ENCODE peak calls at places on chromosomes 13 and 19, in seven cellular contexts. K is lung, Z is tibial artery, S is Panc1, N is gastrocnemius medialis, V is fibroblast of lung, M is HCT116. A is an unnamed sample.
A peak's percentile ranks its signal among the peaks of the same experiment; 100 is the strongest.

GRCh38 chr13:46386996-46387851 is at the start of gene RUBCNL:
- DNase-seq in V (peak; percentile 27), M (peak; percentile 26), K (no peak), Z (no peak), S (no peak), N (no peak), A (no peak)

GRCh38 chr19:11025006-11025405 is 64.2 kb downstream of the SMARCA4 start:
- DNase-seq in N (no peak), V (no peak), K (no peak), S (no peak), Z (no peak), M (no peak), A (no peak)

GRCh38 chr13:65926750-65927171 is 1303.4 kb downstream of the PCDH9 start:
- DNase-seq in N (no peak), K (no peak), Z (no peak), M (peak; percentile 7), V (no peak), S (no peak), A (no peak)

GRCh38 chr13:100636004-100636403 is 38.6 kb downstream of the TMTC4 start:
- DNase-seq in K (no peak), S (no peak), V (no peak), M (no peak), Z (no peak), N (no peak), A (no peak)

GRCh38 chr13:103539265-103539664 is 473.0 kb upstream of the SLC10A2 start:
- DNase-seq in M (no peak), N (no peak), S (no peak), V (no peak), Z (no peak), K (no peak), A (no peak)

GRCh38 chr13:45456196-45456972 is 8.4 kb upstream of the COG3 start:
- DNase-seq in M (no peak), V (peak; percentile 33), Z (no peak), K (no peak), S (no peak), N (no peak), A (no peak)

GRCh38 chr19:56566904-56567273 is 379 bp upstream of the ZNF470 start:
- DNase-seq in K (peak; percentile 58), Z (peak; percentile 32), V (peak; percentile 44), S (no peak), M (no peak), N (no peak), A (no peak)

GRCh38 chr13:113162783-113163685 is 4.6 kb downstream of the PROZ start:
- DNase-seq in V (no peak), M (no peak), K (no peak), Z (no peak), N (no peak), S (no peak), A (no peak)

GRCh38 chr19:12665281-12665573 is 1.3 kb downstream of the MAN2B1 start:
- DNase-seq in K (peak; percentile 76), M (no peak), S (no peak), V (no peak), Z (peak; percentile 75), N (peak; percentile 44), A (peak; percentile 51)

GRCh38 chr13:44967656-44968451 is 21.4 kb downstream of the NUFIP1 start:
- DNase-seq in V (peak; percentile 57), M (no peak), N (no peak), S (no peak), Z (no peak), K (no peak), A (no peak)

GRCh38 chr13:38348890-38349289 is 761 bp upstream of the UFM1 start:
- DNase-seq in M (no peak), V (no peak), N (no peak), K (no peak), S (no peak), Z (no peak), A (no peak)

GRCh38 chr13:62747629-62748028 is 1332.0 kb upstream of the PCDH20 start:
- DNase-seq in K (no peak), S (no peak), V (no peak), Z (no peak), N (no peak), M (no peak), A (no peak)

GRCh38 chr13:98333481-98333880 is 156.4 kb upstream of the RNF113B start:
- DNase-seq in K (no peak), Z (no peak), V (no peak), N (no peak), M (no peak), S (no peak), A (no peak)

GRCh38 chr19:1245884-1246816 is 2.2 kb upstream of the MIDN start:
- DNase-seq in Z (no peak), K (no peak), M (no peak), S (no peak), N (peak; percentile 100), V (no peak), A (no peak)

GRCh38 chr19:13974073-13974472 is 21.8 kb downstream of the DCAF15 start:
- DNase-seq in N (no peak), K (no peak), V (no peak), Z (no peak), M (peak; percentile 65), S (no peak), A (no peak)

GRCh38 chr19:45104658-45105384 is 11.8 kb downstream of the PPP1R37 start:
- DNase-seq in M (no peak), S (no peak), K (no peak), Z (no peak), N (no peak), V (no peak), A (no peak)
- H3K4me1 ChIP-seq in M (no peaks in the 10 kb centered on the region), S (peaks cover 5% of the 10 kb centered on the region), K (peaks cover 10% of the 10 kb centered on the region), Z (no peaks in the 10 kb centered on the region), N (peaks cover 18% of the 10 kb centered on the region), V (peaks cover 17% of the 10 kb centered on the region), A (peaks cover 31% of the 10 kb centered on the region)

GRCh38 chr19:44886141-44886540 is 4.9 kb upstream of the TOMM40 start:
- DNase-seq in Z (no peak), M (no peak), K (no peak), V (no peak), N (no peak), S (no peak), A (no peak)
- H3K27ac ChIP-seq in Z (no peak overlapping the region), M (no peak overlapping the region), K (no peak overlapping the region), V (no peak overlapping the region), N (no peak overlapping the region), S (no peak overlapping the region), A (no peak overlapping the region)

DNA sequence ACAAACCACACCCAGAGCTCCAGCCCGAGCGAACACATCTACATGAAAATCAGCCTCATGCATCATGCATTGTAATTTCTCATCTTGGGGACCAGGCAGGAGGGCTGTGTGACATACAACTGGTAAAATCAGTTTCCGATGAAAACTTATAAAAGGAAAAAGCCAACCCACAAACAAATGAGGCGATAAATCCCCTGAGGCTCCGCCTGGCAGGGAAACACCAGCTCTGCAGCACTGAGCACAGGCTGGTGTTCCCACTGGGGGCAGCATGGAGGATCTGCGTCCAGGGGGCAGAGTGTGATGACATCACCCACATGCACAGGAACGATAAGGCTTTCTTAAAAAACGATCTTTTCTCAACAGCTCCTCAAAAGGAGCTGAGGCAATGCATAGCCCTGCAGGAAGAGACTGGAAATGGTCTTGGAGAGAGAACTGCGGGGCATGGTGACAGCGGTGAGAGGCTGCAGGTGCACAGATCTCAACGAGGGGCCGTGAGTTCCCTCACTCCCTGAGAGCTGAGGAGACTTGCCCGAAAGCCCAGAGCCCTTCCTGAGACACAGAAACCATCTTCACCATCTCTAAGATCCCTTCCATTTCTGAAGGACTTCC is 24.6 kb downstream of the SH3GL1 start:
- DNase-seq in Z (peak; percentile 48), K (no peak), V (peak; percentile 85), N (no peak), S (no peak), M (no peak), A (no peak)
- H3K4me1 ChIP-seq in Z (peaks cover 23% of the 10 kb centered on the region), K (peaks cover 60% of the 10 kb centered on the region), V (peaks cover 49% of the 10 kb centered on the region), N (peaks cover 96% of the 10 kb centered on the region), S (peaks cover 82% of the 10 kb centered on the region), M (peaks cover 82% of the 10 kb centered on the region), A (peaks cover 99% of the 10 kb centered on the region)

DNA sequence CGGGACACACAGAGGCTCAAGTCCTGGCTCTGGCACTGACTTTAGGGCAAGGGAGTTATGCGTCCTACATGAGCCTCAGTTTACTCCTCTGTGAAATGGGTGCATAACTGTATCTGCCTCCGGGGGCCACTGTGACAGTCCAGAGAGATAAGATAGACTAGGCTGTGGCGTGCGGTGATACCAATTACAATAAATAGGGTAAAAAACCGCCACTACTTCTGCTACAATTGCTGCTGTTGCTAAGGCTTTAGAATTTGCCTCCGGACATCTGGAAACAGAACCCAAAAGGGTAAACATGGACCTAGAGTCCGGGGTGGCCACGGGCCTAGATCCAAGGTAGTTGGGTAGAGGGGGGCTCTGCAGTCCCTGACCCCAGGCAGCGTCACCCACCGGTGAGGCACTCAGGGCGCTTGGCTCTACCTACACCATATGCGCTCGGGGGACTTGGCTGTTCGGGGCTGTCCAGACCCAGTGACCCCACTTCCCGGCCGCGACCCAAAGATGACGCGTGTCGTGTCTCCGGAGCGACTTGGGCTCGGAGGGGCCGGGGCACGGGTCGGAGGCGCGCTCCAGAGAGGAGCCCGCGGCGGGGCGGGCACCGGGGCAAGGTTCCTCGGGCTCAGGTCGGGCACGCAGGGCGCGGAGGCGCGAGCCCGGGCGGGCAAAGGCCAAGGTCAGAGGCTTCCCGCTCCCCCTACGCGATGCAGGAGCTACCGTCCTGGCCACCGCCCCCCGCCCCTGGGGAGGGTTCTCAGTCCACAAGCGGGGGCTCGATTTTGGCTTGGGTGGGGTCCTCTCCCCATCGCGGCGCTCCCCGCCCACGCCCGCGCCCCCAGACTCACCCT is 1.0 kb downstream of the INSR start:
- DNase-seq in N (peak; percentile 49), K (peak; percentile 36), V (no peak), Z (peak; percentile 35), M (no peak), S (no peak), A (no peak)
- H3K27ac ChIP-seq in N (peak overlapping the region; percentile 99), K (peak overlapping the region; percentile 44), V (no peak overlapping the region), Z (peak overlapping the region; percentile 99), M (peak overlapping the region; percentile 70), S (no peak overlapping the region), A (peak overlapping the region; percentile 72)

DNA sequence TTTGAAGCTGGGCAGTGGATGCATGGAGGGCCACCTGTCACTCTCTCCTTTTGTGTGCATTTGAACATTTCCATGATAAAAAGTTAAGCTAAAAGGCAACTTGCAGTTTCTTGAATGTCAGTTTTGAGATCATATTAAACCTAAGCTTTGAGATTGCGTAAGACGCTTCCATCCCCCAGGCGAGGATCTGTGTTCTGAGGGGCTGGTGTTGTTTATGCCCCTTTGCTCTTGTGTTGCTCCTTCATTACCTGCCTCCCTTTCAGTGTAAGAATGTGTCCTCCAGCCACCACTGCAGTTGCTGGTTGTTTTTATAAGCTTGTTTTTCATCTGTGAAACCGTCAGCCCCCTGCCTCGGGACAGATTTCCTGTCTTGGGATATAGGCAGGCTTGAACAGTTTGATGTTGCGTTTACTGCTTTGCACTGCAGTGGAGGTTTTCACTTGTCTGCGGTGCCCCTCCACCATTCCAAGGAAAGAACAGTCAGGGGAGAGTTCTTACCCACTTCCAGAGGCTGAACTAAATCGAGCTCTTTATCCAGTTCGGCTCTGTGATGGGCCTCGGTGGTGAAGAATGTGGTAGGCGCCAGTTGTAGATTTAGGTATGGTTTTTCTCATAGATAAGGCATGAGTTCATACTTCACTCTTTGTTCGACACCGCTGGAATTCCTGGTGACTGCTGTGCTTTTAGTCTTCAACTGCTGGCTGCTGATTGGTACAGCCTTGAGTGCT is 96.8 kb downstream of the ARHGEF7 start:
- DNase-seq in Z (no peak), K (no peak), M (no peak), S (no peak), V (no peak), N (no peak), A (no peak)
- H3K4me1 ChIP-seq in Z (no peaks in the 10 kb centered on the region), K (peaks cover 15% of the 10 kb centered on the region), M (peaks cover 24% of the 10 kb centered on the region), S (peaks cover 26% of the 10 kb centered on the region), V (peaks cover 19% of the 10 kb centered on the region), N (peaks cover 84% of the 10 kb centered on the region), A (peaks cover 4% of the 10 kb centered on the region)